ENCODE peak calls at places on chromosomes 16 and 17, in eight cellular contexts. Y is LoVo, Q is fibroblast of lung, J is anterior cingulate cortex, A is EL, Z is AG08395, N is mucosa of gallbladder, C is heart left ventricle. E is an unnamed sample.

GRCh38 chr17:79214459-79214858 is 139.8 kb downstream of the ENGASE start:
- DNase-seq in A (no peak), C (no peak), J (no peak), N (no peak), Q (no peak), Y (no peak), Z (no peak), E (no peak)

GRCh38 chr17:57552114-57552601 is 192.9 kb downstream of the CCDC182 start:
- DNase-seq in Q (peak; percentile 40), Y (no peak), N (no peak), Z (peak; percentile 17), C (no peak), J (peak; percentile 28), A (no peak), E (no peak)

GRCh38 chr17:79971651-79972050 is 64.0 kb downstream of the TBC1D16 start:
- DNase-seq in N (no peak), C (no peak), J (no peak), Y (no peak), Q (no peak), A (no peak), Z (no peak), E (no peak)

GRCh38 chr17:35605753-35606152 is 18.6 kb downstream of the AP2B1 start:
- DNase-seq in A (peak; percentile 8), Z (peak; percentile 82), Q (peak; percentile 51), N (no peak), Y (no peak), C (no peak), J (no peak), E (no peak)

GRCh38 chr17:42832934-42833770 is at the start of gene PSME3:
- DNase-seq in Y (peak; percentile 91), Q (peak; percentile 86), C (peak; percentile 95), Z (peak; percentile 92), J (peak; percentile 82), N (peak; percentile 91), A (peak; percentile 92), E (peak; percentile 92)

GRCh38 chr17:18327093-18327492 is 12.0 kb downstream of the SMCR8 start:
- DNase-seq in N (no peak), Y (no peak), A (no peak), Z (no peak), C (no peak), Q (no peak), J (no peak), E (no peak)

GRCh38 chr16:7378024-7378695 is 45.5 kb downstream of the RBFOX1 start:
- DNase-seq in N (no peak), Y (no peak), Q (no peak), C (no peak), A (no peak), J (no peak), Z (no peak), E (no peak)

GRCh38 chr17:74443516-74444296 is 11.8 kb downstream of the GPRC5C start:
- DNase-seq in Y (no peak), N (no peak), Q (no peak), Z (no peak), A (no peak), J (no peak), C (no peak), E (no peak)

GRCh38 chr16:51538707-51539604 is 387.9 kb upstream of the SALL1 start:
- DNase-seq in C (no peak), J (no peak), N (no peak), A (peak; percentile 90), Y (no peak), Q (peak; percentile 94), Z (peak; percentile 92), E (peak; percentile 8)

E was measured in body of pancreas.